ENCODE peak calls at places on chromosome 1, in four cellular contexts. Z is suprapubic skin, U is left lung, V is HL-60. E is an unnamed sample.

GRCh38 chr1:178540646-178541045 is 27.7 kb downstream of the TEX35 start:
- DNase-seq in Z (no peak), U (no peak), V (no peak), E (no peak)

GRCh38 chr1:206111528-206111927 is 5.7 kb downstream of the AVPR1B start:
- DNase-seq in Z (no peak), U (no peak), V (no peak), E (no peak)

GRCh38 chr1:39507230-39507928 is 15.9 kb downstream of the BMP8A start:
- DNase-seq in Z (no peak), U (no peak), V (no peak), E (peak; percentile 79)

GRCh38 chr1:119799003-119799402 is 12.3 kb downstream of the REG4 start:
- DNase-seq in Z (no peak), U (no peak), V (no peak), E (no peak)

GRCh38 chr1:155125511-155125945 is 2.1 kb upstream of the EFNA1 start:
- DNase-seq in Z (no peak), U (no peak), V (no peak), E (peak; percentile 73)

GRCh38 chr1:204714861-204715511 is 29.4 kb upstream of the LRRN2 start:
- DNase-seq in Z (no peak), U (no peak), V (no peak), E (peak; percentile 81)

GRCh38 chr1:223710179-223711133 is 1.9 kb upstream of the CAPN2 start:
- DNase-seq in Z (no peak), U (no peak), V (no peak), E (no peak)

GRCh38 chr1:174534789-174535188 is 87.0 kb downstream of the GPR52 start:
- DNase-seq in Z (no peak), U (no peak), V (no peak), E (no peak)

GRCh38 chr1:234686035-234686434 is 76.1 kb upstream of the IRF2BP2 start:
- DNase-seq in Z (no peak), U (no peak), V (no peak), E (no peak)

GRCh38 chr1:204647114-204647804 is 38.3 kb downstream of the LRRN2 start:
- DNase-seq in Z (no peak), U (no peak), V (peak; percentile 24), E (peak; percentile 78)

GRCh38 chr1:211326528-211327340 is at the start of gene TRAF5:
- DNase-seq in Z (no peak), U (peak; percentile 46), V (no peak), E (peak; percentile 89)

GRCh38 chr1:22641906-22642636 is 1.4 kb upstream of the C1QC start:
- DNase-seq in Z (peak; percentile 91), U (peak; percentile 82), V (peak; percentile 48), E (peak; percentile 97)

GRCh38 chr1:218345673-218346390 is 696 bp downstream of the TGFB2 start:
- DNase-seq in Z (peak; percentile 87), U (no peak), V (peak; percentile 44), E (peak; percentile 69)

GRCh38 chr1:181784039-181784683 is 277.4 kb downstream of the ZNF648 start:
- DNase-seq in Z (no peak), U (no peak), V (peak; percentile 70), E (no peak)

GRCh38 chr1:57222307-57222706 is 201.6 kb downstream of the DAB1 start:
- DNase-seq in Z (no peak), U (no peak), V (no peak), E (no peak)

GRCh38 chr1:48066951-48067350 is 69.8 kb upstream of the TRABD2B start:
- DNase-seq in Z (no peak), U (no peak), V (no peak), E (no peak)

GRCh38 chr1:190665045-190665444 is 187.4 kb upstream of the BRINP3 start:
- DNase-seq in Z (no peak), U (no peak), V (no peak), E (no peak)

GRCh38 chr1:113456967-113457366 is 66.7 kb downstream of the MAGI3 start:
- DNase-seq in Z (no peak), U (no peak), V (no peak), E (no peak)

GRCh38 chr1:44484155-44484688 is 79.2 kb downstream of the RNF220 start:
- DNase-seq in Z (no peak), U (peak; percentile 34), V (peak; percentile 15), E (peak; percentile 72)

GRCh38 chr1:85058781-85059180 is 10.5 kb upstream of the MCOLN3 start:
- DNase-seq in Z (no peak), U (no peak), V (no peak), E (no peak)

GRCh38 chr1:27205819-27206218 is 28.6 kb upstream of the WDTC1 start:
- DNase-seq in Z (no peak), U (no peak), V (no peak), E (no peak)

GRCh38 chr1:226792368-226792767 is 53.3 kb upstream of the ITPKB start:
- DNase-seq in Z (no peak), U (no peak), V (no peak), E (no peak)

GRCh38 chr1:46401964-46402626 is 8.0 kb downstream of the FAAH start:
- DNase-seq in Z (no peak), U (peak; percentile 87), V (peak; percentile 80), E (peak; percentile 92)

GRCh38 chr1:75265792-75266191 is 131.6 kb downstream of the LHX8 start:
- DNase-seq in Z (no peak), U (no peak), V (no peak), E (peak; percentile 1)

GRCh38 chr1:27607239-27607804 is 3.4 kb upstream of the AHDC1 start:
- DNase-seq in Z (no peak), U (no peak), V (no peak), E (peak; percentile 77)

GRCh38 chr1:67299296-67299695 is 8.4 kb upstream of the IL12RB2 start:
- DNase-seq in Z (no peak), U (no peak), V (no peak), E (no peak)

GRCh38 chr1:182507685-182508084 is 57.7 kb downstream of the RGSL1 start:
- DNase-seq in Z (no peak), U (peak; percentile 56), V (no peak), E (no peak)

GRCh38 chr1:162323023-162323422 is 53.6 kb downstream of the SPATA46 start:
- DNase-seq in Z (no peak), U (no peak), V (no peak), E (no peak)

GRCh38 chr1:167492509-167492910 is 25.8 kb downstream of the CD247 start:
- DNase-seq in Z (no peak), U (no peak), V (no peak), E (no peak)

GRCh38 chr1:2930016-2930815 is 91.1 kb upstream of the ACTRT2 start:
- DNase-seq in Z (no peak), U (no peak), V (no peak), E (no peak)

GRCh38 chr1:99758073-99758511 is 8.3 kb downstream of the FRRS1 start:
- DNase-seq in Z (no peak), U (no peak), V (no peak), E (no peak)
- H3K4me3 ChIP-seq in Z (no peak overlapping the region), U (no peak overlapping the region), V (no peak overlapping the region), E (no peak overlapping the region)

GRCh38 chr1:9270290-9270900 is 22.3 kb upstream of the SPSB1 start:
- DNase-seq in Z (no peak), U (no peak), V (no peak), E (peak; percentile 73)
- H3K4me3 ChIP-seq in Z (no peak overlapping the region), U (no peak overlapping the region), V (no peak overlapping the region), E (no peak overlapping the region)

GRCh38 chr1:16013908-16014258 is 4.0 kb downstream of the HSPB7 start:
- DNase-seq in Z (no peak), U (no peak), V (no peak), E (peak; percentile 58)
- H3K4me3 ChIP-seq in Z (no peak overlapping the region), U (no peak overlapping the region), V (no peak overlapping the region), E (no peak overlapping the region)

GRCh38 chr1:161198206-161198876 is 513 bp downstream of the ADAMTS4 start:
- DNase-seq in Z (no peak), U (no peak), V (no peak), E (peak; percentile 94)
- H3K4me3 ChIP-seq in Z (peak overlapping the region; percentile 45), U (peak overlapping the region; percentile 9), V (no peak overlapping the region), E (peak overlapping the region; percentile 30)

GRCh38 chr1:7703321-7704213 is 67.5 kb upstream of the VAMP3 start:
- DNase-seq in Z (no peak), U (no peak), V (no peak), E (peak; percentile 94)
- H3K4me3 ChIP-seq in Z (peak overlapping the region; percentile 58), U (peak overlapping the region; percentile 19), V (no peak overlapping the region), E (peak overlapping the region; percentile 52)

GRCh38 chr1:246037832-246038231 is 469.2 kb downstream of the SMYD3 start:
- DNase-seq in Z (no peak), U (no peak), V (no peak), E (no peak)

GRCh38 chr1:246034630-246035029 is 472.4 kb downstream of the SMYD3 start:
- DNase-seq in Z (no peak), U (no peak), V (no peak), E (no peak)

GRCh38 chr1:246036175-246036574 is 470.9 kb downstream of the SMYD3 start:
- DNase-seq in Z (no peak), U (no peak), V (no peak), E (no peak)

GRCh38 chr1:246032984-246033383 is 474.1 kb downstream of the SMYD3 start:
- DNase-seq in Z (no peak), U (no peak), V (no peak), E (no peak)

GRCh38 chr1:246035060-246035531 is 472.0 kb downstream of the SMYD3 start:
- DNase-seq in Z (no peak), U (no peak), V (no peak), E (no peak)
- H3K4me3 ChIP-seq in Z (peak overlapping the region; percentile 2), U (no peak overlapping the region), V (no peak overlapping the region), E (no peak overlapping the region)

GRCh38 chr1:160578175-160578693 is 1.1 kb downstream of the CD84 start:
- DNase-seq in Z (no peak), U (no peak), V (peak; percentile 37), E (no peak)
- H3K4me3 ChIP-seq in Z (peak overlapping the region; percentile 26), U (peak overlapping the region; percentile 17), V (peak overlapping the region; percentile 39), E (no peak overlapping the region)